ENCODE peak calls at places on chromosome 13, in nine cellular contexts. One of them, this sample, is unnamed.
A peak's percentile ranks its signal among the peaks of the same experiment; 100 is the strongest.

GRCh38 chr13:98293570-98294142 is 116.6 kb upstream of the RNF113B start:
- DNase-seq in foreskin fibroblast: no peak
- DNase-seq in cardiac muscle cell: no peak
- DNase-seq in colonic mucosa: no peak
- DNase-seq in CD8-positive, alpha-beta T cell: no peak
- DNase-seq in uterus: no peak
- DNase-seq in body of pancreas: no peak
- DNase-seq in epithelial cell of esophagus: no peak
- DNase-seq in heart left ventricle: no peak
- DNase-seq in this sample: no peak

GRCh38 chr13:109677206-109677605 is 109.2 kb downstream of the IRS2 start:
- DNase-seq in foreskin fibroblast: no peak
- DNase-seq in cardiac muscle cell: no peak
- DNase-seq in colonic mucosa: no peak
- DNase-seq in CD8-positive, alpha-beta T cell: no peak
- DNase-seq in uterus: no peak
- DNase-seq in body of pancreas: no peak
- DNase-seq in epithelial cell of esophagus: no peak
- DNase-seq in heart left ventricle: no peak
- DNase-seq in this sample: no peak

GRCh38 chr13:27619711-27620376 is 485 bp downstream of the LNX2 start:
- DNase-seq in foreskin fibroblast: peak; percentile 35
- DNase-seq in cardiac muscle cell: no peak
- DNase-seq in colonic mucosa: peak; percentile 43
- DNase-seq in CD8-positive, alpha-beta T cell: peak; percentile 50
- DNase-seq in uterus: peak; percentile 37
- DNase-seq in body of pancreas: no peak
- DNase-seq in epithelial cell of esophagus: no peak
- DNase-seq in heart left ventricle: peak; percentile 47
- DNase-seq in this sample: peak; percentile 62

GRCh38 chr13:96284971-96285370 is 195.1 kb downstream of the HS6ST3 start:
- DNase-seq in foreskin fibroblast: no peak
- DNase-seq in cardiac muscle cell: no peak
- DNase-seq in colonic mucosa: no peak
- DNase-seq in CD8-positive, alpha-beta T cell: no peak
- DNase-seq in uterus: no peak
- DNase-seq in body of pancreas: no peak
- DNase-seq in epithelial cell of esophagus: no peak
- DNase-seq in heart left ventricle: no peak
- DNase-seq in this sample: no peak

GRCh38 chr13:110831437-110832204 is 83.2 kb downstream of the ANKRD10 start:
- DNase-seq in foreskin fibroblast: no peak
- DNase-seq in cardiac muscle cell: no peak
- DNase-seq in colonic mucosa: no peak
- DNase-seq in CD8-positive, alpha-beta T cell: no peak
- DNase-seq in uterus: no peak
- DNase-seq in body of pancreas: no peak
- DNase-seq in epithelial cell of esophagus: no peak
- DNase-seq in heart left ventricle: no peak
- DNase-seq in this sample: no peak

GRCh38 chr13:49302222-49302621 is 54.5 kb downstream of the CDADC1 start:
- DNase-seq in foreskin fibroblast: no peak
- DNase-seq in cardiac muscle cell: no peak
- DNase-seq in colonic mucosa: no peak
- DNase-seq in CD8-positive, alpha-beta T cell: no peak
- DNase-seq in uterus: no peak
- DNase-seq in body of pancreas: no peak
- DNase-seq in epithelial cell of esophagus: no peak
- DNase-seq in heart left ventricle: no peak
- DNase-seq in this sample: no peak

GRCh38 chr13:51070005-51070649 is 40.9 kb downstream of the C13orf42 start:
- DNase-seq in foreskin fibroblast: peak; percentile 65
- DNase-seq in cardiac muscle cell: peak; percentile 89
- DNase-seq in colonic mucosa: peak; percentile 78
- DNase-seq in CD8-positive, alpha-beta T cell: peak; percentile 76
- DNase-seq in uterus: peak; percentile 83
- DNase-seq in body of pancreas: peak; percentile 79
- DNase-seq in epithelial cell of esophagus: peak; percentile 81
- DNase-seq in heart left ventricle: peak; percentile 77
- DNase-seq in this sample: peak; percentile 86

GRCh38 chr13:75769141-75769905 is 133.2 kb downstream of the LMO7 start:
- DNase-seq in foreskin fibroblast: peak; percentile 58
- DNase-seq in cardiac muscle cell: no peak
- DNase-seq in colonic mucosa: no peak
- DNase-seq in CD8-positive, alpha-beta T cell: no peak
- DNase-seq in uterus: no peak
- DNase-seq in body of pancreas: no peak
- DNase-seq in epithelial cell of esophagus: no peak
- DNase-seq in heart left ventricle: no peak
- DNase-seq in this sample: no peak

GRCh38 chr13:105608132-105608531 is 927.3 kb downstream of the EFNB2 start:
- DNase-seq in foreskin fibroblast: no peak
- DNase-seq in cardiac muscle cell: no peak
- DNase-seq in colonic mucosa: no peak
- DNase-seq in CD8-positive, alpha-beta T cell: no peak
- DNase-seq in uterus: no peak
- DNase-seq in body of pancreas: no peak
- DNase-seq in epithelial cell of esophagus: no peak
- DNase-seq in heart left ventricle: no peak
- DNase-seq in this sample: no peak

GRCh38 chr13:91220872-91221271 is 126.6 kb upstream of the MIR17HG start:
- DNase-seq in foreskin fibroblast: no peak
- DNase-seq in cardiac muscle cell: no peak
- DNase-seq in colonic mucosa: no peak
- DNase-seq in CD8-positive, alpha-beta T cell: no peak
- DNase-seq in uterus: no peak
- DNase-seq in body of pancreas: no peak
- DNase-seq in epithelial cell of esophagus: no peak
- DNase-seq in heart left ventricle: no peak
- DNase-seq in this sample: no peak

GRCh38 chr13:91211548-91211947 is 135.9 kb upstream of the MIR17HG start:
- DNase-seq in foreskin fibroblast: no peak
- DNase-seq in cardiac muscle cell: no peak
- DNase-seq in colonic mucosa: no peak
- DNase-seq in CD8-positive, alpha-beta T cell: no peak
- DNase-seq in uterus: no peak
- DNase-seq in body of pancreas: no peak
- DNase-seq in epithelial cell of esophagus: no peak
- DNase-seq in heart left ventricle: no peak
- DNase-seq in this sample: no peak

GRCh38 chr13:91212229-91212628 is 135.3 kb upstream of the MIR17HG start:
- DNase-seq in foreskin fibroblast: no peak
- DNase-seq in cardiac muscle cell: no peak
- DNase-seq in colonic mucosa: no peak
- DNase-seq in CD8-positive, alpha-beta T cell: no peak
- DNase-seq in uterus: no peak
- DNase-seq in body of pancreas: no peak
- DNase-seq in epithelial cell of esophagus: no peak
- DNase-seq in heart left ventricle: no peak
- DNase-seq in this sample: no peak

GRCh38 chr13:91216928-91217700 is 130.4 kb upstream of the MIR17HG start:
- DNase-seq in foreskin fibroblast: no peak
- DNase-seq in cardiac muscle cell: no peak
- DNase-seq in colonic mucosa: no peak
- DNase-seq in CD8-positive, alpha-beta T cell: no peak
- DNase-seq in uterus: no peak
- DNase-seq in body of pancreas: no peak
- DNase-seq in epithelial cell of esophagus: no peak
- DNase-seq in heart left ventricle: no peak
- DNase-seq in this sample: no peak
- H3K4me3 ChIP-seq in foreskin fibroblast: no peak overlapping the region
- H3K4me3 ChIP-seq in cardiac muscle cell: no peak overlapping the region
- H3K4me3 ChIP-seq in colonic mucosa: no peak overlapping the region
- H3K4me3 ChIP-seq in CD8-positive, alpha-beta T cell: no peak overlapping the region
- H3K4me3 ChIP-seq in uterus: no peak overlapping the region
- H3K4me3 ChIP-seq in body of pancreas: no peak overlapping the region
- H3K4me3 ChIP-seq in epithelial cell of esophagus: no peak overlapping the region
- H3K4me3 ChIP-seq in heart left ventricle: no peak overlapping the region
- H3K4me3 ChIP-seq in this sample: no peak overlapping the region

DNA sequence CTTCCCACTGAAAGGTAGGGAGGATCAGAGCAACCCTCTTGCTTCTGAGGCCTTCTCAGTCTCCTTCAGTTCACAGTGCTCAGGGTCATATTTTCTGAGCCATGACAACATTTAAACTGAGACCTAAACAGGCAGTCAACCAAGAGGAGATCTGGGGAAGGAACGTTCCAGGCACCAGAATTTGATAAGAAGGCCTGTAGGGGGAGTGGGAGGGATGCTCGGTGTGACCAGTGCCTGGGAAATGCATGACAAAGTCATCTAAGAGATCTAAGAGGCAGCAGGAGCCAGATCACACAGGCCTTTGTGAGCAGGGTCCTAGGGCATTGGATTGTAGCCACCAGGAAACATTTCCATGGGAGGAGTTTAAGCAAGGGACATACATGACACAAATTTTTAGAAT is 71.6 kb downstream of the SHISA2 start:
- DNase-seq in foreskin fibroblast: no peak
- DNase-seq in cardiac muscle cell: peak; percentile 50
- DNase-seq in colonic mucosa: no peak
- DNase-seq in CD8-positive, alpha-beta T cell: no peak
- DNase-seq in uterus: no peak
- DNase-seq in body of pancreas: peak; percentile 13
- DNase-seq in epithelial cell of esophagus: peak; percentile 30
- DNase-seq in heart left ventricle: no peak
- DNase-seq in this sample: no peak
- TF ChIP-seq CTCF in foreskin fibroblast: peak; percentile 33
- TF ChIP-seq CTCF in cardiac muscle cell: peak; percentile 39
- TF ChIP-seq CTCF in colonic mucosa: no peak
- TF ChIP-seq CTCF in CD8-positive, alpha-beta T cell: no peak
- TF ChIP-seq CTCF in uterus: no peak
- TF ChIP-seq CTCF in body of pancreas: no peak
- TF ChIP-seq CTCF in epithelial cell of esophagus: peak; percentile 37
- TF ChIP-seq CTCF in heart left ventricle: no peak
- TF ChIP-seq CTCF in this sample: peak; percentile 2

GRCh38 chr13:36130542-36131214 is 504 bp downstream of the DCLK1 start:
- DNase-seq in foreskin fibroblast: no peak
- DNase-seq in cardiac muscle cell: peak; percentile 38
- DNase-seq in colonic mucosa: no peak
- DNase-seq in CD8-positive, alpha-beta T cell: no peak
- DNase-seq in uterus: peak; percentile 22
- DNase-seq in body of pancreas: no peak
- DNase-seq in epithelial cell of esophagus: peak; percentile 16
- DNase-seq in heart left ventricle: no peak
- DNase-seq in this sample: no peak

GRCh38 chr13:36130168-36130541 is 1.0 kb downstream of the DCLK1 start:
- DNase-seq in foreskin fibroblast: no peak
- DNase-seq in cardiac muscle cell: no peak
- DNase-seq in colonic mucosa: no peak
- DNase-seq in CD8-positive, alpha-beta T cell: no peak
- DNase-seq in uterus: no peak
- DNase-seq in body of pancreas: no peak
- DNase-seq in epithelial cell of esophagus: no peak
- DNase-seq in heart left ventricle: no peak
- DNase-seq in this sample: no peak

GRCh38 chr13:36133950-36134349 is 2.8 kb upstream of the DCLK1 start:
- DNase-seq in foreskin fibroblast: no peak
- DNase-seq in cardiac muscle cell: no peak
- DNase-seq in colonic mucosa: no peak
- DNase-seq in CD8-positive, alpha-beta T cell: no peak
- DNase-seq in uterus: no peak
- DNase-seq in body of pancreas: no peak
- DNase-seq in epithelial cell of esophagus: no peak
- DNase-seq in heart left ventricle: no peak
- DNase-seq in this sample: no peak

GRCh38 chr13:36131215-36131930 is at the start of gene DCLK1:
- DNase-seq in foreskin fibroblast: no peak
- DNase-seq in cardiac muscle cell: peak; percentile 63
- DNase-seq in colonic mucosa: peak; percentile 45
- DNase-seq in CD8-positive, alpha-beta T cell: no peak
- DNase-seq in uterus: peak; percentile 62
- DNase-seq in body of pancreas: peak; percentile 24
- DNase-seq in epithelial cell of esophagus: peak; percentile 38
- DNase-seq in heart left ventricle: peak; percentile 65
- DNase-seq in this sample: no peak

DNA sequence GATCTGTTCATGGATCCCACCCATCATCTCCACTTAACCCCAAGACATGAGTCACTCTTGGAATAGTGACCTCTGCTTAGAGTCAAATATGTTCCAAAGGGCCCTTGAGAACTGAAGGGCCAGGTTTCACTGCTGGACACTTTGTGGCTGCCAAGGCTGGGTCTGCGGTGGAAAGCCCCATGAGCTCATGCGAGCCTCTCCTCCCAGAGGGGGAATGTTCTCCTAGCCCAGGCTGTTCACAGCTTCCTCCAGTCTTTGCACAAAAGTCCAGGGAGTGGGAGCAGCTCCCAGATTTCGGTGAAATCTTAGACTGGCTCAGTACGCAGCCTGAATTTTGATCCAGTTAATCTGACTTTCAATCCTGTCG is 732 bp upstream of the DCLK1 start:
- DNase-seq in foreskin fibroblast: no peak
- DNase-seq in cardiac muscle cell: no peak
- DNase-seq in colonic mucosa: peak; percentile 29
- DNase-seq in CD8-positive, alpha-beta T cell: no peak
- DNase-seq in uterus: peak; percentile 49
- DNase-seq in body of pancreas: peak; percentile 47
- DNase-seq in epithelial cell of esophagus: no peak
- DNase-seq in heart left ventricle: peak; percentile 60
- DNase-seq in this sample: no peak
- H3K4me3 ChIP-seq in foreskin fibroblast: peak overlapping the region; percentile 49
- H3K4me3 ChIP-seq in cardiac muscle cell: no peak overlapping the region
- H3K4me3 ChIP-seq in colonic mucosa: no peak overlapping the region
- H3K4me3 ChIP-seq in CD8-positive, alpha-beta T cell: no peak overlapping the region
- H3K4me3 ChIP-seq in uterus: no peak overlapping the region
- H3K4me3 ChIP-seq in body of pancreas: no peak overlapping the region
- H3K4me3 ChIP-seq in epithelial cell of esophagus: no peak overlapping the region
- H3K4me3 ChIP-seq in heart left ventricle: no peak overlapping the region
- H3K4me3 ChIP-seq in this sample: no peak overlapping the region

GRCh38 chr13:32225494-32225931 is 89.7 kb downstream of the ZAR1L start:
- DNase-seq in foreskin fibroblast: peak; percentile 27
- DNase-seq in cardiac muscle cell: no peak
- DNase-seq in colonic mucosa: no peak
- DNase-seq in CD8-positive, alpha-beta T cell: no peak
- DNase-seq in uterus: no peak
- DNase-seq in body of pancreas: no peak
- DNase-seq in epithelial cell of esophagus: no peak
- DNase-seq in heart left ventricle: no peak
- DNase-seq in this sample: no peak

GRCh38 chr13:32229443-32229842 is 85.7 kb downstream of the ZAR1L start:
- DNase-seq in foreskin fibroblast: no peak
- DNase-seq in cardiac muscle cell: peak; percentile 45
- DNase-seq in colonic mucosa: no peak
- DNase-seq in CD8-positive, alpha-beta T cell: no peak
- DNase-seq in uterus: no peak
- DNase-seq in body of pancreas: no peak
- DNase-seq in epithelial cell of esophagus: no peak
- DNase-seq in heart left ventricle: no peak
- DNase-seq in this sample: no peak

GRCh38 chr13:32224916-32225315 is 90.2 kb downstream of the ZAR1L start:
- DNase-seq in foreskin fibroblast: no peak
- DNase-seq in cardiac muscle cell: no peak
- DNase-seq in colonic mucosa: no peak
- DNase-seq in CD8-positive, alpha-beta T cell: no peak
- DNase-seq in uterus: no peak
- DNase-seq in body of pancreas: no peak
- DNase-seq in epithelial cell of esophagus: no peak
- DNase-seq in heart left ventricle: no peak
- DNase-seq in this sample: no peak

GRCh38 chr13:32232263-32232662 is 82.9 kb downstream of the ZAR1L start:
- DNase-seq in foreskin fibroblast: no peak
- DNase-seq in cardiac muscle cell: no peak
- DNase-seq in colonic mucosa: no peak
- DNase-seq in CD8-positive, alpha-beta T cell: no peak
- DNase-seq in uterus: no peak
- DNase-seq in body of pancreas: no peak
- DNase-seq in epithelial cell of esophagus: no peak
- DNase-seq in heart left ventricle: no peak
- DNase-seq in this sample: no peak

GRCh38 chr13:32228330-32229041 is 86.7 kb downstream of the ZAR1L start:
- DNase-seq in foreskin fibroblast: peak; percentile 48
- DNase-seq in cardiac muscle cell: no peak
- DNase-seq in colonic mucosa: no peak
- DNase-seq in CD8-positive, alpha-beta T cell: no peak
- DNase-seq in uterus: no peak
- DNase-seq in body of pancreas: peak; percentile 12
- DNase-seq in epithelial cell of esophagus: peak; percentile 36
- DNase-seq in heart left ventricle: no peak
- DNase-seq in this sample: no peak
- TF ChIP-seq CTCF in foreskin fibroblast: peak; percentile 3
- TF ChIP-seq CTCF in cardiac muscle cell: no peak
- TF ChIP-seq CTCF in colonic mucosa: no peak
- TF ChIP-seq CTCF in CD8-positive, alpha-beta T cell: no peak
- TF ChIP-seq CTCF in uterus: no peak
- TF ChIP-seq CTCF in body of pancreas: no peak
- TF ChIP-seq CTCF in epithelial cell of esophagus: no peak
- TF ChIP-seq CTCF in heart left ventricle: no peak
- TF ChIP-seq CTCF in this sample: no peak

This sample was measured in GM12865.